ENCODE peak calls at places on chromosomes 7 and 10, in seven cellular contexts. One of them, this sample, is unnamed.

GRCh38 chr10:117747636-117748035 is 205.1 kb downstream of the EMX2 start:
- DNase-seq in GM12864: no peak
- DNase-seq in mammary epithelial cell: no peak
- DNase-seq in Peyer's patch: no peak
- DNase-seq in GM12865: no peak
- DNase-seq in RWPE1: no peak
- DNase-seq in transverse colon: no peak
- DNase-seq in this sample: no peak

GRCh38 chr10:24255115-24255895 is 46.4 kb downstream of the KIAA1217 start:
- DNase-seq in GM12864: no peak
- DNase-seq in mammary epithelial cell: peak
- DNase-seq in Peyer's patch: no peak
- DNase-seq in GM12865: no peak
- DNase-seq in RWPE1: peak
- DNase-seq in transverse colon: no peak
- DNase-seq in this sample: no peak

GRCh38 chr7:108249458-108249857 is 119.3 kb upstream of the LAMB4 start:
- DNase-seq in GM12864: no peak
- DNase-seq in mammary epithelial cell: no peak
- DNase-seq in Peyer's patch: no peak
- DNase-seq in GM12865: no peak
- DNase-seq in RWPE1: no peak
- DNase-seq in transverse colon: no peak
- DNase-seq in this sample: no peak

GRCh38 chr7:83520706-83521105 is 128.2 kb downstream of the SEMA3E start:
- DNase-seq in GM12864: no peak
- DNase-seq in mammary epithelial cell: no peak
- DNase-seq in Peyer's patch: no peak
- DNase-seq in GM12865: no peak
- DNase-seq in RWPE1: no peak
- DNase-seq in transverse colon: no peak
- DNase-seq in this sample: no peak

GRCh38 chr7:129074994-129075393 is 20.1 kb upstream of the TNPO3 start:
- DNase-seq in GM12864: no peak
- DNase-seq in mammary epithelial cell: no peak
- DNase-seq in Peyer's patch: no peak
- DNase-seq in GM12865: no peak
- DNase-seq in RWPE1: no peak
- DNase-seq in transverse colon: no peak
- DNase-seq in this sample: no peak

GRCh38 chr7:91089382-91089963 is 174.8 kb upstream of the FZD1 start:
- DNase-seq in GM12864: no peak
- DNase-seq in mammary epithelial cell: peak
- DNase-seq in Peyer's patch: no peak
- DNase-seq in GM12865: peak
- DNase-seq in RWPE1: peak
- DNase-seq in transverse colon: no peak
- DNase-seq in this sample: peak

GRCh38 chr10:30645340-30645827 is 15.8 kb upstream of the LYZL2 start:
- DNase-seq in GM12864: no peak
- DNase-seq in mammary epithelial cell: peak
- DNase-seq in Peyer's patch: no peak
- DNase-seq in GM12865: no peak
- DNase-seq in RWPE1: no peak
- DNase-seq in transverse colon: no peak
- DNase-seq in this sample: no peak

GRCh38 chr10:63713191-63714144 is 192.3 kb downstream of the REEP3 start:
- DNase-seq in GM12864: no peak
- DNase-seq in mammary epithelial cell: no peak
- DNase-seq in Peyer's patch: peak
- DNase-seq in GM12865: no peak
- DNase-seq in RWPE1: no peak
- DNase-seq in transverse colon: peak
- DNase-seq in this sample: no peak

GRCh38 chr10:27679369-27679897 is 66.2 kb downstream of the MKX start:
- DNase-seq in GM12864: no peak
- DNase-seq in mammary epithelial cell: no peak
- DNase-seq in Peyer's patch: no peak
- DNase-seq in GM12865: no peak
- DNase-seq in RWPE1: no peak
- DNase-seq in transverse colon: no peak
- DNase-seq in this sample: no peak

GRCh38 chr7:45708046-45708950 is 134.1 kb downstream of the ADCY1 start:
- DNase-seq in GM12864: no peak
- DNase-seq in mammary epithelial cell: no peak
- DNase-seq in Peyer's patch: no peak
- DNase-seq in GM12865: no peak
- DNase-seq in RWPE1: no peak
- DNase-seq in transverse colon: no peak
- DNase-seq in this sample: no peak

GRCh38 chr10:92845926-92846325 is 2.4 kb upstream of the EXOC6 start:
- DNase-seq in GM12864: no peak
- DNase-seq in mammary epithelial cell: no peak
- DNase-seq in Peyer's patch: no peak
- DNase-seq in GM12865: no peak
- DNase-seq in RWPE1: no peak
- DNase-seq in transverse colon: no peak
- DNase-seq in this sample: no peak

GRCh38 chr7:21352540-21353387 is 75.1 kb upstream of the SP4 start:
- DNase-seq in GM12864: peak
- DNase-seq in mammary epithelial cell: no peak
- DNase-seq in Peyer's patch: no peak
- DNase-seq in GM12865: peak
- DNase-seq in RWPE1: no peak
- DNase-seq in transverse colon: no peak
- DNase-seq in this sample: peak

GRCh38 chr7:37690206-37690605 is 6.6 kb downstream of the GPR141 start:
- DNase-seq in GM12864: no peak
- DNase-seq in mammary epithelial cell: no peak
- DNase-seq in Peyer's patch: no peak
- DNase-seq in GM12865: no peak
- DNase-seq in RWPE1: no peak
- DNase-seq in transverse colon: no peak
- DNase-seq in this sample: no peak

GRCh38 chr10:99451499-99451788 is 21.0 kb upstream of the GOT1 start:
- DNase-seq in GM12864: no peak
- DNase-seq in mammary epithelial cell: no peak
- DNase-seq in Peyer's patch: no peak
- DNase-seq in GM12865: no peak
- DNase-seq in RWPE1: no peak
- DNase-seq in transverse colon: no peak
- DNase-seq in this sample: no peak

GRCh38 chr7:70238171-70238575 is 639.9 kb downstream of the AUTS2 start:
- DNase-seq in GM12864: peak
- DNase-seq in mammary epithelial cell: no peak
- DNase-seq in Peyer's patch: no peak
- DNase-seq in GM12865: peak
- DNase-seq in RWPE1: no peak
- DNase-seq in transverse colon: no peak
- DNase-seq in this sample: peak

GRCh38 chr7:135664046-135664589 is 1.8 kb downstream of the STMP1 start:
- DNase-seq in GM12864: no peak
- DNase-seq in mammary epithelial cell: peak
- DNase-seq in Peyer's patch: no peak
- DNase-seq in GM12865: no peak
- DNase-seq in RWPE1: no peak
- DNase-seq in transverse colon: no peak
- DNase-seq in this sample: no peak

GRCh38 chr7:135662123-135662372 is 266 bp upstream of the STMP1 start:
- DNase-seq in GM12864: no peak
- DNase-seq in mammary epithelial cell: no peak
- DNase-seq in Peyer's patch: no peak
- DNase-seq in GM12865: no peak
- DNase-seq in RWPE1: no peak
- DNase-seq in transverse colon: no peak
- DNase-seq in this sample: no peak

GRCh38 chr7:135665072-135665471 is 2.8 kb downstream of the STMP1 start:
- DNase-seq in GM12864: no peak
- DNase-seq in mammary epithelial cell: no peak
- DNase-seq in Peyer's patch: no peak
- DNase-seq in GM12865: no peak
- DNase-seq in RWPE1: no peak
- DNase-seq in transverse colon: no peak
- DNase-seq in this sample: no peak

GRCh38 chr7:135661311-135662122 is 797 bp upstream of the STMP1 start:
- DNase-seq in GM12864: no peak
- DNase-seq in mammary epithelial cell: peak
- DNase-seq in Peyer's patch: no peak
- DNase-seq in GM12865: no peak
- DNase-seq in RWPE1: peak
- DNase-seq in transverse colon: no peak
- DNase-seq in this sample: peak

DNA sequence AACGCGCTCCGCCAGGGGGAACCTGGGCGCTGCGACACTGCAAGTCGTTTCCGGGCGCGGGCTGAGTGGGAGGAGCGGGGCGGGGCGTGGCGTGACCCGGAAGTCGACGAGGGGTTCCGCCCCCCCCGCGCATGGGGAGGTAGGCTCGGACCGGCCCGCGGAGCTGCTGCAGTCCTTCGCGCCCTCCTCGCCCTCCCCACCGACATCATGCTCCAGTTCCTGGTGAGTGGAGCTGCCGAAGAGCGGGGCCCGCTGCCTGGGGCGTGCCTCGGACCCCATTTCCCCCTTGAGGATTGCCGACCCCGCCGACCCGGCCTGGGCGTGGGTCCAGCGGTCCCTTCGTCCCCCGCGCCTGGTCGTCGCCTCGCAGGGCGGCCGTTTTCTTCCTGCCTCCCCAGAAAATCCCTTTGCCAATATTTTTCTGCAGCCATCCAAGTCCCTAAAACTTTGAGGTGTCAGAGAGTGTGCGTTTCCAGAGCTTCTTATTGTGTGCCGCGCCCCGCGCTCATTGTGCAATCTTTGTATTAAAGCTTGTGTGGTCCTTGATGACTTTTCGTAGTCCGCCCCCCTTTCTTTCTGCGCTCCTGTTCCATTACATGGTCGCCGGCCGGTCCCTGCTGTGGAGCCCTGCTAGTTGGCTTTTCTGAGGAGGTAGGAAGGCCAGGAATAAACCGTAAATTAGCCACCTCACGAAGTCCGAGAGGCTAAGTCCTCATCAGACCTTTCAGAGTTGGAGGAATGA is at the start of gene STMP1:
- DNase-seq in GM12864: peak
- DNase-seq in mammary epithelial cell: peak
- DNase-seq in Peyer's patch: peak
- DNase-seq in GM12865: peak
- DNase-seq in RWPE1: peak
- DNase-seq in transverse colon: peak
- DNase-seq in this sample: peak
- TF ChIP-seq CTCF in GM12864: peak
- TF ChIP-seq CTCF in mammary epithelial cell: no peak
- TF ChIP-seq CTCF in Peyer's patch: peak
- TF ChIP-seq CTCF in GM12865: peak
- TF ChIP-seq CTCF in RWPE1: peak
- TF ChIP-seq CTCF in transverse colon: no peak
- TF ChIP-seq CTCF in this sample: peak

GRCh38 chr7:97460433-97460832 is 271.5 kb upstream of the TAC1 start:
- DNase-seq in GM12864: no peak
- DNase-seq in mammary epithelial cell: no peak
- DNase-seq in Peyer's patch: no peak
- DNase-seq in GM12865: no peak
- DNase-seq in RWPE1: no peak
- DNase-seq in transverse colon: no peak
- DNase-seq in this sample: no peak
- TF ChIP-seq CTCF in GM12864: no peak
- TF ChIP-seq CTCF in mammary epithelial cell: no peak
- TF ChIP-seq CTCF in Peyer's patch: no peak
- TF ChIP-seq CTCF in GM12865: no peak
- TF ChIP-seq CTCF in RWPE1: no peak
- TF ChIP-seq CTCF in transverse colon: no peak
- TF ChIP-seq CTCF in this sample: no peak

GRCh38 chr7:55133630-55134392 is 115.0 kb downstream of the EGFR start:
- DNase-seq in GM12864: no peak
- DNase-seq in mammary epithelial cell: peak
- DNase-seq in Peyer's patch: no peak
- DNase-seq in GM12865: no peak
- DNase-seq in RWPE1: peak
- DNase-seq in transverse colon: no peak
- DNase-seq in this sample: no peak

GRCh38 chr7:55130554-55131198 is 111.9 kb downstream of the EGFR start:
- DNase-seq in GM12864: no peak
- DNase-seq in mammary epithelial cell: peak
- DNase-seq in Peyer's patch: no peak
- DNase-seq in GM12865: no peak
- DNase-seq in RWPE1: no peak
- DNase-seq in transverse colon: peak
- DNase-seq in this sample: peak

GRCh38 chr7:55132890-55133551 is 114.2 kb downstream of the EGFR start:
- DNase-seq in GM12864: no peak
- DNase-seq in mammary epithelial cell: peak
- DNase-seq in Peyer's patch: peak
- DNase-seq in GM12865: no peak
- DNase-seq in RWPE1: peak
- DNase-seq in transverse colon: peak
- DNase-seq in this sample: no peak

GRCh38 chr7:55131421-55131929 is 112.7 kb downstream of the EGFR start:
- DNase-seq in GM12864: no peak
- DNase-seq in mammary epithelial cell: no peak
- DNase-seq in Peyer's patch: no peak
- DNase-seq in GM12865: no peak
- DNase-seq in RWPE1: no peak
- DNase-seq in transverse colon: no peak
- DNase-seq in this sample: no peak

DNA sequence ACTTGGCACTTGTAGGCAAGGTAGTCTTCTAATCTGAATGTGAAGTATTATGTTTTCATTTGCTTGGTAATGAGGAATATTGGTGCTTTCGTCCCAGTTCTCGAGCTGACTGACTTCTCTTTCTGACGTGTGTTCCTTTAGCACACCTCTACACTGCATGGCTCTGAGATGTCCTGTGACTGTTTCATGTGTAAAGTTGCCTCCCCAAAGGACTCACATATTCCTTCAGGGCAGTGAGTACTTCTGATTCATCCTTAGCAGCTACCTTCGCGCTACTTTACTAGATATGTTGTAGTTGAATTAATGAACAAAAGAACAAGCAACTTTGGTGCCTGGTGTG is 113.7 kb downstream of the EGFR start:
- DNase-seq in GM12864: no peak
- DNase-seq in mammary epithelial cell: no peak
- DNase-seq in Peyer's patch: no peak
- DNase-seq in GM12865: no peak
- DNase-seq in RWPE1: no peak
- DNase-seq in transverse colon: no peak
- DNase-seq in this sample: no peak
- TF ChIP-seq CTCF in GM12864: no peak
- TF ChIP-seq CTCF in mammary epithelial cell: no peak
- TF ChIP-seq CTCF in Peyer's patch: no peak
- TF ChIP-seq CTCF in GM12865: no peak
- TF ChIP-seq CTCF in RWPE1: no peak
- TF ChIP-seq CTCF in transverse colon: no peak
- TF ChIP-seq CTCF in this sample: no peak

DNA sequence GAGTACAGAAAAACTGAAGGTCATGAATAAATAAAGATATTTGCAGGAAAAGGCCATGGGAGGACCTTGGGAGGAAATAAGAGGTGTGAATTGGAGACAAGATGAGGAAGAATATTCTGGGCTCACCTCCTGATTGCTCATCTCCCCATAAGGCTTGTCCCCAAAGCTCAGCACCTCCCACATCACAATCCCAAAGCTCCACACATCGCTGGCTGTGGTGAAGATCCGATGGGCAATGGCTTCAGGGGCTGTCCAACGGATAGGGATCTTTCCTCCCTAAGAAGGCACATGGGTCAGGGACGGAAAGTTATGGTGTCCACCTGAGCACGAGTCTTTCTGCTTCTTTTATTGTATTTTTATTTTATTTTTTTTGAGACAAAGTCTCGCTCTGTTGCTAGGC is 12.9 kb downstream of the ZYX start:
- DNase-seq in GM12864: no peak
- DNase-seq in mammary epithelial cell: no peak
- DNase-seq in Peyer's patch: no peak
- DNase-seq in GM12865: no peak
- DNase-seq in RWPE1: no peak
- DNase-seq in transverse colon: no peak
- DNase-seq in this sample: no peak
- TF ChIP-seq CTCF in GM12864: no peak
- TF ChIP-seq CTCF in mammary epithelial cell: no peak
- TF ChIP-seq CTCF in Peyer's patch: no peak
- TF ChIP-seq CTCF in GM12865: no peak
- TF ChIP-seq CTCF in RWPE1: no peak
- TF ChIP-seq CTCF in transverse colon: no peak
- TF ChIP-seq CTCF in this sample: no peak